ENCODE peak calls at places on chromosomes 13 and 19, in six cellular contexts. S, L, N, T, E and D are unnamed samples.

GRCh38 chr13:52949044-52949443 is 79.6 kb upstream of the OLFM4 start:
- DNase-seq in T (no peak), E (no peak), S (no peak), L (no peak), N (no peak), D (no peak)

GRCh38 chr19:17522988-17523872 is 11.8 kb downstream of the PGLS start:
- DNase-seq in E (peak), N (no peak), L (no peak), S (no peak), T (no peak), D (peak)

GRCh38 chr19:57010541-57010940 is 109.2 kb upstream of the USP29 start:
- DNase-seq in S (no peak), E (no peak), L (no peak), N (no peak), T (no peak), D (no peak)

GRCh38 chr19:43784251-43784980 is 3.6 kb upstream of the KCNN4 start:
- DNase-seq in N (peak), S (no peak), T (peak), L (peak), E (peak), D (no peak)

GRCh38 chr19:16139752-16140151 is 3.7 kb upstream of the HSH2D start:
- DNase-seq in L (no peak), N (no peak), E (peak), T (no peak), S (no peak), D (peak)

GRCh38 chr13:91078093-91078679 is 269.3 kb upstream of the MIR17HG start:
- DNase-seq in T (peak), L (peak), S (no peak), E (peak), N (no peak), D (no peak)

GRCh38 chr19:29329460-29330134 is 116.6 kb upstream of the UQCRFS1 start:
- DNase-seq in T (no peak), N (peak), E (peak), L (no peak), S (peak), D (no peak)

GRCh38 chr13:87674143-87674772 is 3.1 kb downstream of the SLITRK5 start:
- DNase-seq in E (no peak), N (no peak), L (no peak), T (no peak), S (no peak), D (no peak)

GRCh38 chr19:23404676-23405075 is 9.4 kb upstream of the ZNF91 start:
- DNase-seq in N (no peak), E (no peak), T (no peak), S (no peak), L (no peak), D (no peak)

GRCh38 chr13:113034451-113035208 is 65.6 kb downstream of the MCF2L start:
- DNase-seq in T (peak), S (peak), L (peak), N (peak), E (peak), D (no peak)

GRCh38 chr13:34657716-34658115 is 284.4 kb upstream of the NBEA start:
- DNase-seq in N (no peak), L (peak), S (no peak), T (no peak), E (no peak), D (no peak)

GRCh38 chr19:45770192-45771101 is 1.4 kb upstream of the SIX5 start:
- DNase-seq in T (peak), S (peak), E (peak), N (peak), L (peak), D (peak)

GRCh38 chr19:45769054-45769782 is at the start of gene SIX5:
- DNase-seq in S (peak), E (peak), T (peak), L (peak), N (peak), D (peak)

GRCh38 chr19:45771331-45771933 is 2.4 kb upstream of the SIX5 start:
- DNase-seq in T (no peak), L (no peak), N (no peak), E (no peak), S (no peak), D (no peak)

GRCh38 chr19:45768644-45769053 is 403 bp downstream of the SIX5 start:
- DNase-seq in T (no peak), L (peak), N (peak), E (peak), S (no peak), D (no peak)

DNA sequence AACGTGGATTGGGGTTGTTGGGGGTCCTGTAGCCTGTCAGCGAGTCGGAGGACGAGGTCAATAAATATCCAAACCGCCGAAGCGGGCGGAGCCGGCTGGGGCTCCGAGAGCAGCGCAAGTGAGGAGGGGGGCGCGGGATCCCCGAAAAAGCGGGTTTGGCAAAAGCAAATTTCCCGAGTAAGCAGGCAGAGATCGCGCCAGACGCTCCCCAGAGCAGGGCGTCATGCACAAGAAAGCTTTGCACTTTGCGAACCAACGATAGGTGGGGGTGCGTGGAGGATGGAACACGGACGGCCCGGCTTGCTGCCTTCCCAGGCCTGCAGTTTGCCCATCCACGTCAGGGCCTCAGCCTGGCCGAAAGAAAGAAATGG is 754 bp upstream of the SIX5 start:
- DNase-seq in S (no peak), L (peak), T (no peak), N (no peak), E (no peak), D (no peak)
- TF ChIP-seq MYC in S (no peak), L (no peak), T (no peak), N (no peak), E (no peak), D (no peak)

GRCh38 chr13:80009760-80010159 is 331.2 kb downstream of the SPRY2 start:
- DNase-seq in E (no peak), S (no peak), N (no peak), L (no peak), T (no peak), D (no peak)

GRCh38 chr13:80012281-80012680 is 328.6 kb downstream of the SPRY2 start:
- DNase-seq in N (no peak), E (peak), T (peak), L (no peak), S (no peak), D (no peak)

GRCh38 chr13:80010846-80011245 is 330.1 kb downstream of the SPRY2 start:
- DNase-seq in T (no peak), N (no peak), E (no peak), L (no peak), S (no peak), D (no peak)

GRCh38 chr13:80010286-80010831 is 330.6 kb downstream of the SPRY2 start:
- DNase-seq in N (no peak), T (no peak), L (no peak), E (no peak), S (no peak), D (no peak)

GRCh38 chr13:80011448-80012212 is 329.3 kb downstream of the SPRY2 start:
- DNase-seq in L (no peak), S (no peak), T (peak), E (no peak), N (no peak), D (no peak)
- TF ChIP-seq MYC in L (no peak), S (no peak), T (no peak), E (no peak), N (no peak), D (no peak)

GRCh38 chr13:23811366-23812027 is 77.7 kb downstream of the MIPEP start:
- DNase-seq in L (no peak), N (no peak), E (no peak), T (no peak), S (no peak), D (no peak)

GRCh38 chr13:23806874-23807522 is 82.2 kb downstream of the MIPEP start:
- DNase-seq in S (no peak), T (no peak), E (no peak), L (no peak), N (no peak), D (no peak)

GRCh38 chr13:23808803-23809202 is 80.4 kb downstream of the MIPEP start:
- DNase-seq in N (no peak), S (no peak), L (no peak), T (no peak), E (no peak), D (no peak)

GRCh38 chr13:23813635-23814034 is 75.6 kb downstream of the MIPEP start:
- DNase-seq in L (no peak), N (no peak), S (no peak), E (no peak), T (no peak), D (no peak)

GRCh38 chr13:23810842-23811241 is 78.4 kb downstream of the MIPEP start:
- DNase-seq in T (no peak), N (no peak), E (no peak), L (no peak), S (no peak), D (no peak)
- TF ChIP-seq MYC in T (no peak), N (no peak), E (no peak), L (no peak), S (no peak), D (no peak)

GRCh38 chr19:1090731-1091543 is 4.2 kb downstream of the POLR2E start:
- DNase-seq in T (no peak), S (no peak), N (no peak), E (no peak), L (no peak), D (no peak)
- TF ChIP-seq MYC in T (no peak), S (no peak), N (no peak), E (no peak), L (no peak), D (no peak)

GRCh38 chr13:43579321-43579720 is 207.5 kb downstream of the ENOX1 start:
- DNase-seq in N (no peak), T (no peak), L (no peak), E (no peak), S (no peak), D (no peak)

GRCh38 chr13:43580280-43580679 is 206.5 kb downstream of the ENOX1 start:
- DNase-seq in L (no peak), E (no peak), S (no peak), T (no peak), N (no peak), D (no peak)

GRCh38 chr13:43583331-43583730 is 203.4 kb downstream of the ENOX1 start:
- DNase-seq in N (no peak), E (no peak), S (no peak), L (no peak), T (no peak), D (no peak)

GRCh38 chr13:43587376-43587775 is 199.4 kb downstream of the ENOX1 start:
- DNase-seq in E (no peak), L (no peak), T (no peak), N (no peak), S (no peak), D (no peak)

GRCh38 chr13:43584711-43585110 is 202.1 kb downstream of the ENOX1 start:
- DNase-seq in S (no peak), L (no peak), E (no peak), T (no peak), N (no peak), D (no peak)
- TF ChIP-seq MYC in S (no peak), L (no peak), E (no peak), T (no peak), N (no peak), D (no peak)

GRCh38 chr19:7328647-7329046 is 20.1 kb upstream of the ARHGEF18 start:
- DNase-seq in T (no peak), N (no peak), E (peak), L (no peak), S (no peak), D (no peak)
- TF ChIP-seq MYC in T (no peak), N (no peak), E (no peak), L (no peak), S (no peak), D (no peak)